ENCODE peak calls at places on chromosomes 1 and 21, in seven cellular contexts. One of them, this sample, is unnamed.

GRCh38 chr21:44448651-44449131 is 6.6 kb upstream of the LRRC3 start:
- DNase-seq in activated T-cell treated with anti-CD3 and anti-CD28 coated beads for 1 hour: no peak
- DNase-seq in right cardiac atrium: no peak
- DNase-seq in AG09309: no peak
- DNase-seq in GM04503: no peak
- DNase-seq in AG08395: no peak
- DNase-seq in esophagus muscularis mucosa: no peak
- DNase-seq in this sample: no peak

GRCh38 chr1:154796303-154796892 is 73.7 kb downstream of the KCNN3 start:
- DNase-seq in activated T-cell treated with anti-CD3 and anti-CD28 coated beads for 1 hour: no peak
- DNase-seq in right cardiac atrium: no peak
- DNase-seq in AG09309: no peak
- DNase-seq in GM04503: no peak
- DNase-seq in AG08395: no peak
- DNase-seq in esophagus muscularis mucosa: no peak
- DNase-seq in this sample: no peak

GRCh38 chr1:234243872-234244271 is 129.4 kb upstream of the COA6 start:
- DNase-seq in activated T-cell treated with anti-CD3 and anti-CD28 coated beads for 1 hour: no peak
- DNase-seq in right cardiac atrium: no peak
- DNase-seq in AG09309: no peak
- DNase-seq in GM04503: no peak
- DNase-seq in AG08395: no peak
- DNase-seq in esophagus muscularis mucosa: no peak
- DNase-seq in this sample: no peak

GRCh38 chr1:81424816-81425215 is 375.9 kb upstream of the ADGRL2 start:
- DNase-seq in activated T-cell treated with anti-CD3 and anti-CD28 coated beads for 1 hour: no peak
- DNase-seq in right cardiac atrium: no peak
- DNase-seq in AG09309: no peak
- DNase-seq in GM04503: no peak
- DNase-seq in AG08395: no peak
- DNase-seq in esophagus muscularis mucosa: no peak
- DNase-seq in this sample: no peak

GRCh38 chr1:199010492-199010891 is 371.7 kb downstream of the PTPRC start:
- DNase-seq in activated T-cell treated with anti-CD3 and anti-CD28 coated beads for 1 hour: no peak
- DNase-seq in right cardiac atrium: no peak
- DNase-seq in AG09309: no peak
- DNase-seq in GM04503: no peak
- DNase-seq in AG08395: no peak
- DNase-seq in esophagus muscularis mucosa: no peak
- DNase-seq in this sample: no peak

GRCh38 chr1:42933060-42933586 is 25.5 kb downstream of the SLC2A1 start:
- DNase-seq in activated T-cell treated with anti-CD3 and anti-CD28 coated beads for 1 hour: no peak
- DNase-seq in right cardiac atrium: no peak
- DNase-seq in AG09309: no peak
- DNase-seq in GM04503: no peak
- DNase-seq in AG08395: no peak
- DNase-seq in esophagus muscularis mucosa: no peak
- DNase-seq in this sample: no peak

GRCh38 chr1:206886831-206887230 is 10.4 kb upstream of the IL24 start:
- DNase-seq in activated T-cell treated with anti-CD3 and anti-CD28 coated beads for 1 hour: no peak
- DNase-seq in right cardiac atrium: no peak
- DNase-seq in AG09309: no peak
- DNase-seq in GM04503: no peak
- DNase-seq in AG08395: no peak
- DNase-seq in esophagus muscularis mucosa: no peak
- DNase-seq in this sample: no peak

GRCh38 chr1:246160905-246161304 is 346.2 kb downstream of the SMYD3 start:
- DNase-seq in activated T-cell treated with anti-CD3 and anti-CD28 coated beads for 1 hour: no peak
- DNase-seq in right cardiac atrium: no peak
- DNase-seq in AG09309: no peak
- DNase-seq in GM04503: no peak
- DNase-seq in AG08395: no peak
- DNase-seq in esophagus muscularis mucosa: peak; percentile 90
- DNase-seq in this sample: no peak